ENCODE peak calls at places on chromosomes 4 and X, in four cellular contexts. S, M, T and R are unnamed samples. For H3K36me3 and H3K27me3, the result is how much of the 10 kb centered on the place peaks cover.

GRCh38 chr4:6252051-6252450 is 17.6 kb upstream of the WFS1 start:
- DNase-seq in S (no peak), M (no peak), T (no peak), R (no peak)

GRCh38 chr4:61210186-61210939 is 10.2 kb downstream of the ADGRL3 start:
- DNase-seq in S (peak), M (no peak), T (no peak), R (no peak)

GRCh38 chrX:10381218-10381617 is 224.4 kb downstream of the CLCN4 start:
- DNase-seq in S (peak), M (no peak), T (no peak), R (peak)

GRCh38 chrX:69309074-69309792 is 144.0 kb upstream of the PJA1 start:
- DNase-seq in S (no peak), M (no peak), T (peak), R (no peak)

GRCh38 chrX:145715641-145716138 is 101.9 kb upstream of the SLITRK2 start:
- DNase-seq in S (no peak), M (no peak), T (no peak), R (peak)

GRCh38 chr4:87128006-87128705 is 92.3 kb downstream of the KLHL8 start:
- DNase-seq in S (no peak), M (no peak), T (no peak), R (no peak)

GRCh38 chr4:103032575-103032974 is 13.1 kb upstream of the SLC9B1 start:
- DNase-seq in S (peak), M (no peak), T (no peak), R (peak)

GRCh38 chr4:19924761-19925160 is 326.9 kb upstream of the SLIT2 start:
- DNase-seq in S (peak), M (no peak), T (no peak), R (no peak)

GRCh38 chr4:40121515-40121914 is 64.9 kb downstream of the N4BP2 start:
- DNase-seq in S (peak), M (no peak), T (no peak), R (no peak)

GRCh38 chr4:113141901-113142346 is 92.5 kb downstream of the ANK2 start:
- DNase-seq in S (peak), M (no peak), T (no peak), R (peak)

GRCh38 chrX:7163146-7163677 is 15.3 kb upstream of the PUDP start:
- DNase-seq in S (no peak), M (no peak), T (no peak), R (no peak)

GRCh38 chr4:108396900-108397299 is 223.5 kb upstream of the RPL34 start:
- DNase-seq in S (no peak), M (no peak), T (no peak), R (peak)

GRCh38 chr4:140851032-140851636 is 94.9 kb upstream of the TBC1D9 start:
- DNase-seq in S (peak), M (no peak), T (no peak), R (peak)

GRCh38 chr4:139840773-139841172 is 175.2 kb downstream of the MGST2 start:
- DNase-seq in S (no peak), M (no peak), T (no peak), R (no peak)

GRCh38 chr4:103567591-103567990 is 152.2 kb downstream of the TACR3 start:
- DNase-seq in S (no peak), M (no peak), T (no peak), R (no peak)

GRCh38 chr4:48766393-48766792 is 13.7 kb downstream of the FRYL start:
- DNase-seq in S (no peak), M (no peak), T (no peak), R (no peak)

GRCh38 chr4:113531572-113531971 is 230.0 kb downstream of the CAMK2D start:
- DNase-seq in S (no peak), M (no peak), T (no peak), R (no peak)

GRCh38 chr4:24999392-25000104 is 31.2 kb downstream of the LGI2 start:
- DNase-seq in S (no peak), M (no peak), T (no peak), R (no peak)

GRCh38 chr4:3286335-3287175 is 6.3 kb upstream of the RGS12 start:
- DNase-seq in S (no peak), M (no peak), T (no peak), R (no peak)

GRCh38 chr4:51895816-51896408 is 53.0 kb downstream of the DCUN1D4 start:
- DNase-seq in S (peak), M (no peak), T (peak), R (peak)

GRCh38 chr4:153520227-153520626 is 54.1 kb downstream of the TMEM131L start:
- DNase-seq in S (no peak), M (no peak), T (no peak), R (no peak)
- H3K36me3 ChIP-seq in S (under half), M (under half), T (under half), R (under half)

GRCh38 chr4:18278244-18278643 is 256.7 kb upstream of the LCORL start:
- DNase-seq in S (no peak), M (no peak), T (no peak), R (no peak)
- H3K27me3 ChIP-seq in S (under half), M (under half), T (under half), R (under half)

DNA sequence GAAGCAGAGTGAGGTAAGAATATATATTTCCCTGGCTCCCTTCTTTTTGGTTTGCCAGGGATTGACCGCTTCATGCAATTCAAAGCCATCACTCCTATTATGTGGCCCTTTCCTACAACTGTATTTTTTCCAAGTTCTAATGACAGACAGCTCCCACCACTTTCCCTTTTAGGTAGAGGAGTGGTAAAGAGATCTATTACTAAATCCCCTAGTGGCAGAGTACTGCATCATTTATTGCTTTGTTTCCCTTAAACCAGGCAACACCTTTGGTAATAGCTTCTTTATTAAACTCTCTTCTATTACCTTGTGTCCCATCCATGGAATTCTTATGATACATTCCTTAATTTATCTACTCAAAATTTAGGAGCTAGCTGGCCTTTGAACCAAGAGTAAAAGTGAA is 90.7 kb downstream of the CNOT6L start:
- DNase-seq in S (no peak), M (no peak), T (no peak), R (no peak)
- H3K36me3 ChIP-seq in S (under half), M (under half), T (half or more), R (under half)

GRCh38 chr4:1862055-1862911 is 6.3 kb upstream of the LETM1 start:
- DNase-seq in S (no peak), M (no peak), T (no peak), R (no peak)
- H3K27me3 ChIP-seq in S (under half), M (under half), T (under half), R (under half)

GRCh38 chr4:82372874-82373815 is 646 bp downstream of the HNRNPD start:
- DNase-seq in S (peak), M (peak), T (peak), R (peak)

GRCh38 chr4:82373816-82374740 is at the start of gene HNRNPD:
- DNase-seq in S (peak), M (peak), T (peak), R (peak)

GRCh38 chr4:82371398-82371972 is 2.3 kb downstream of the HNRNPD start:
- DNase-seq in S (peak), M (no peak), T (no peak), R (peak)

GRCh38 chr4:82376109-82376508 is 2.3 kb upstream of the HNRNPD start:
- DNase-seq in S (no peak), M (no peak), T (no peak), R (no peak)

GRCh38 chr4:82372502-82372873 is 1.3 kb downstream of the HNRNPD start:
- DNase-seq in S (peak), M (no peak), T (no peak), R (peak)
- H3K36me3 ChIP-seq in S (under half), M (under half), T (under half), R (half or more)